ENCODE peak calls at places on chromosomes 5 and 9, in eight cellular contexts. P, T, N, J, D, U, C and R are unnamed samples.

GRCh38 chr5:170310187-170310586 is 12.6 kb upstream of the LCP2 start:
- DNase-seq in P (no peak), T (no peak), N (no peak), J (no peak), D (no peak), U (no peak), C (no peak), R (no peak)

GRCh38 chr5:173325091-173325698 is 3.0 kb downstream of the STC2 start:
- DNase-seq in P (no peak), T (no peak), N (no peak), J (no peak), D (no peak), U (no peak), C (no peak), R (no peak)

GRCh38 chr5:67221487-67222242 is 25.1 kb upstream of the CD180 start:
- DNase-seq in P (no peak), T (peak), N (peak), J (no peak), D (no peak), U (no peak), C (no peak), R (no peak)

GRCh38 chr9:129783516-129784361 is 19.2 kb upstream of the TOR1B start:
- DNase-seq in P (peak), T (peak), N (peak), J (no peak), D (peak), U (peak), C (peak), R (peak)

GRCh38 chr5:164051745-164052144 is 546.3 kb downstream of the MAT2B start:
- DNase-seq in P (no peak), T (no peak), N (no peak), J (no peak), D (no peak), U (no peak), C (no peak), R (no peak)

GRCh38 chr5:96037128-96037527 is 75.5 kb upstream of the ELL2 start:
- DNase-seq in P (peak), T (no peak), N (no peak), J (no peak), D (no peak), U (no peak), C (peak), R (no peak)

GRCh38 chr9:19946446-19947109 is 157.7 kb upstream of the SLC24A2 start:
- DNase-seq in P (no peak), T (peak), N (no peak), J (no peak), D (no peak), U (no peak), C (peak), R (no peak)

GRCh38 chr5:88657166-88657565 is 225.8 kb downstream of the MEF2C start:
- DNase-seq in P (no peak), T (no peak), N (no peak), J (no peak), D (no peak), U (no peak), C (no peak), R (no peak)

GRCh38 chr5:111755942-111756353 is 1.0 kb downstream of the NREP start:
- DNase-seq in P (no peak), T (no peak), N (no peak), J (no peak), D (no peak), U (no peak), C (no peak), R (no peak)

GRCh38 chr5:142685418-142686209 is at the start of gene FGF1:
- DNase-seq in P (no peak), T (no peak), N (no peak), J (no peak), D (peak), U (no peak), C (no peak), R (no peak)

GRCh38 chr5:71932131-71932635 is 175.1 kb upstream of the MAP1B start:
- DNase-seq in P (no peak), T (no peak), N (no peak), J (no peak), D (no peak), U (no peak), C (peak), R (no peak)

GRCh38 chr9:27086818-27087680 is 22.0 kb upstream of the TEK start:
- DNase-seq in P (peak), T (no peak), N (no peak), J (no peak), D (no peak), U (no peak), C (peak), R (no peak)

GRCh38 chr5:178250263-178250662 is 17.7 kb upstream of the PHYKPL start:
- DNase-seq in P (no peak), T (no peak), N (no peak), J (no peak), D (no peak), U (no peak), C (no peak), R (no peak)